ENCODE peak calls at places on chromosomes 3 and 15, in nine cellular contexts. One of them, this sample, is unnamed.

GRCh38 chr15:48566669-48567068 is 78.8 kb downstream of the FBN1 start:
- DNase-seq in foreskin keratinocyte: no peak
- DNase-seq in RWPE1: no peak
- DNase-seq in dorsolateral prefrontal cortex: no peak
- DNase-seq in tibial nerve: no peak
- DNase-seq in lower lobe of right lung: no peak
- DNase-seq in AG04450: no peak
- DNase-seq in fibroblast of lung: peak
- DNase-seq in GM23338: peak
- DNase-seq in this sample: no peak

GRCh38 chr15:72852268-72852667 is 68.7 kb upstream of the ADPGK start:
- DNase-seq in tibial nerve: no peak
- DNase-seq in fibroblast of lung: no peak
- DNase-seq in lower lobe of right lung: no peak
- DNase-seq in foreskin keratinocyte: no peak
- DNase-seq in GM23338: no peak
- DNase-seq in RWPE1: no peak
- DNase-seq in dorsolateral prefrontal cortex: no peak
- DNase-seq in AG04450: no peak
- DNase-seq in this sample: no peak

GRCh38 chr15:35738370-35738769 is 192.4 kb upstream of the DPH6 start:
- DNase-seq in tibial nerve: no peak
- DNase-seq in lower lobe of right lung: no peak
- DNase-seq in AG04450: no peak
- DNase-seq in GM23338: peak
- DNase-seq in dorsolateral prefrontal cortex: no peak
- DNase-seq in RWPE1: no peak
- DNase-seq in fibroblast of lung: peak
- DNase-seq in foreskin keratinocyte: peak
- DNase-seq in this sample: no peak

GRCh38 chr3:150410311-150411105 is 2.4 kb downstream of the TSC22D2 start:
- DNase-seq in fibroblast of lung: no peak
- DNase-seq in lower lobe of right lung: peak
- DNase-seq in foreskin keratinocyte: peak
- DNase-seq in RWPE1: no peak
- DNase-seq in GM23338: peak
- DNase-seq in dorsolateral prefrontal cortex: peak
- DNase-seq in AG04450: no peak
- DNase-seq in tibial nerve: no peak
- DNase-seq in this sample: peak

GRCh38 chr3:7707192-7707591 is 794.4 kb upstream of the LMCD1 start:
- DNase-seq in tibial nerve: no peak
- DNase-seq in foreskin keratinocyte: no peak
- DNase-seq in dorsolateral prefrontal cortex: no peak
- DNase-seq in AG04450: no peak
- DNase-seq in RWPE1: no peak
- DNase-seq in GM23338: no peak
- DNase-seq in fibroblast of lung: no peak
- DNase-seq in lower lobe of right lung: peak
- DNase-seq in this sample: no peak

GRCh38 chr15:62452656-62453055 is 287.6 kb upstream of the C2CD4B start:
- DNase-seq in lower lobe of right lung: no peak
- DNase-seq in GM23338: no peak
- DNase-seq in tibial nerve: no peak
- DNase-seq in dorsolateral prefrontal cortex: no peak
- DNase-seq in fibroblast of lung: no peak
- DNase-seq in RWPE1: no peak
- DNase-seq in foreskin keratinocyte: no peak
- DNase-seq in AG04450: no peak
- DNase-seq in this sample: no peak

GRCh38 chr3:94004301-94004910 is 24.0 kb downstream of the STX19 start:
- DNase-seq in lower lobe of right lung: no peak
- DNase-seq in RWPE1: peak
- DNase-seq in foreskin keratinocyte: peak
- DNase-seq in GM23338: peak
- DNase-seq in fibroblast of lung: peak
- DNase-seq in tibial nerve: no peak
- DNase-seq in dorsolateral prefrontal cortex: no peak
- DNase-seq in AG04450: peak
- DNase-seq in this sample: no peak

GRCh38 chr3:195394700-195395099 is 48.1 kb downstream of the ACAP2 start:
- DNase-seq in lower lobe of right lung: no peak
- DNase-seq in foreskin keratinocyte: no peak
- DNase-seq in AG04450: peak
- DNase-seq in dorsolateral prefrontal cortex: no peak
- DNase-seq in fibroblast of lung: peak
- DNase-seq in tibial nerve: no peak
- DNase-seq in RWPE1: no peak
- DNase-seq in GM23338: peak
- DNase-seq in this sample: no peak

GRCh38 chr3:136904746-136905145 is 42.7 kb downstream of the NCK1 start:
- DNase-seq in GM23338: no peak
- DNase-seq in lower lobe of right lung: no peak
- DNase-seq in fibroblast of lung: no peak
- DNase-seq in tibial nerve: no peak
- DNase-seq in AG04450: no peak
- DNase-seq in foreskin keratinocyte: no peak
- DNase-seq in dorsolateral prefrontal cortex: no peak
- DNase-seq in RWPE1: no peak
- DNase-seq in this sample: no peak

GRCh38 chr3:72930754-72931153 is 42.9 kb downstream of the GXYLT2 start:
- DNase-seq in tibial nerve: no peak
- DNase-seq in GM23338: no peak
- DNase-seq in RWPE1: no peak
- DNase-seq in fibroblast of lung: no peak
- DNase-seq in AG04450: no peak
- DNase-seq in lower lobe of right lung: no peak
- DNase-seq in foreskin keratinocyte: no peak
- DNase-seq in dorsolateral prefrontal cortex: no peak
- DNase-seq in this sample: no peak

GRCh38 chr3:52299815-52300611 is 12.4 kb downstream of the GLYCTK start:
- DNase-seq in GM23338: peak
- DNase-seq in AG04450: no peak
- DNase-seq in foreskin keratinocyte: peak
- DNase-seq in fibroblast of lung: no peak
- DNase-seq in RWPE1: no peak
- DNase-seq in dorsolateral prefrontal cortex: no peak
- DNase-seq in lower lobe of right lung: peak
- DNase-seq in tibial nerve: no peak
- DNase-seq in this sample: peak

GRCh38 chr3:52295809-52296208 is 8.2 kb downstream of the GLYCTK start:
- DNase-seq in tibial nerve: no peak
- DNase-seq in RWPE1: no peak
- DNase-seq in fibroblast of lung: no peak
- DNase-seq in dorsolateral prefrontal cortex: no peak
- DNase-seq in AG04450: no peak
- DNase-seq in lower lobe of right lung: peak
- DNase-seq in foreskin keratinocyte: no peak
- DNase-seq in GM23338: no peak
- DNase-seq in this sample: no peak

GRCh38 chr3:52299247-52299657 is 11.6 kb downstream of the GLYCTK start:
- DNase-seq in tibial nerve: no peak
- DNase-seq in foreskin keratinocyte: no peak
- DNase-seq in fibroblast of lung: no peak
- DNase-seq in dorsolateral prefrontal cortex: no peak
- DNase-seq in AG04450: no peak
- DNase-seq in RWPE1: no peak
- DNase-seq in GM23338: peak
- DNase-seq in lower lobe of right lung: no peak
- DNase-seq in this sample: no peak

GRCh38 chr3:52298147-52299098 is 10.8 kb downstream of the GLYCTK start:
- DNase-seq in lower lobe of right lung: no peak
- DNase-seq in tibial nerve: no peak
- DNase-seq in AG04450: no peak
- DNase-seq in foreskin keratinocyte: no peak
- DNase-seq in RWPE1: no peak
- DNase-seq in GM23338: peak
- DNase-seq in dorsolateral prefrontal cortex: no peak
- DNase-seq in fibroblast of lung: no peak
- DNase-seq in this sample: no peak

GRCh38 chr3:52297242-52298146 is 9.9 kb downstream of the GLYCTK start:
- DNase-seq in lower lobe of right lung: no peak
- DNase-seq in dorsolateral prefrontal cortex: no peak
- DNase-seq in AG04450: no peak
- DNase-seq in foreskin keratinocyte: no peak
- DNase-seq in RWPE1: no peak
- DNase-seq in GM23338: no peak
- DNase-seq in tibial nerve: no peak
- DNase-seq in fibroblast of lung: no peak
- DNase-seq in this sample: no peak
- TF ChIP-seq CTCF in lower lobe of right lung: no peak
- TF ChIP-seq CTCF in dorsolateral prefrontal cortex: no peak
- TF ChIP-seq CTCF in AG04450: no peak
- TF ChIP-seq CTCF in foreskin keratinocyte: no peak
- TF ChIP-seq CTCF in RWPE1: no peak
- TF ChIP-seq CTCF in GM23338: no peak
- TF ChIP-seq CTCF in tibial nerve: no peak
- TF ChIP-seq CTCF in fibroblast of lung: no peak
- TF ChIP-seq CTCF in this sample: no peak

DNA sequence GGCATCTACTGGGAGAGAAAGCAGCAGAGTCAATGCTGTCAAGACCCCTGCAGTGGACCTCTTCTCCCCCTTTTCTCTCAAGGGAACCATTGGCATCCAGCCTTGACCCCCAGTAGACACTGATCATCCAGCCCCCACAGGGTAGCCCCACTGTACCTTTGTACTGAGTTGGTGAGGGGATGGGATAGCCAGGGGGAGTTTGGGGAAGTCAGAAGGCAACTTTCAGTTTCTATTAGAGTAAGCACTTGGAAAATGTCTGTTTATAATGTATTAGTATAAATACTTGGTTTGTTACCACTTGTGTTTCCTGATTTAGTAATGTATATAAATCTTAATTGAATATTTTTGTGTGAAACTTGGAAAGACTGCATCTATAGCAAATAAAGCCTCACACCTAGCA is 24.9 kb downstream of the DAG1 start:
- DNase-seq in AG04450: no peak
- DNase-seq in tibial nerve: no peak
- DNase-seq in fibroblast of lung: no peak
- DNase-seq in RWPE1: no peak
- DNase-seq in lower lobe of right lung: no peak
- DNase-seq in GM23338: no peak
- DNase-seq in dorsolateral prefrontal cortex: no peak
- DNase-seq in foreskin keratinocyte: no peak
- DNase-seq in this sample: no peak
- H3K27ac ChIP-seq in AG04450: no peak
- H3K27ac ChIP-seq in tibial nerve: peak
- H3K27ac ChIP-seq in fibroblast of lung: no peak
- H3K27ac ChIP-seq in RWPE1: no peak
- H3K27ac ChIP-seq in lower lobe of right lung: no peak
- H3K27ac ChIP-seq in GM23338: no peak
- H3K27ac ChIP-seq in dorsolateral prefrontal cortex: no peak
- H3K27ac ChIP-seq in foreskin keratinocyte: no peak
- H3K27ac ChIP-seq in this sample: no peak

DNA sequence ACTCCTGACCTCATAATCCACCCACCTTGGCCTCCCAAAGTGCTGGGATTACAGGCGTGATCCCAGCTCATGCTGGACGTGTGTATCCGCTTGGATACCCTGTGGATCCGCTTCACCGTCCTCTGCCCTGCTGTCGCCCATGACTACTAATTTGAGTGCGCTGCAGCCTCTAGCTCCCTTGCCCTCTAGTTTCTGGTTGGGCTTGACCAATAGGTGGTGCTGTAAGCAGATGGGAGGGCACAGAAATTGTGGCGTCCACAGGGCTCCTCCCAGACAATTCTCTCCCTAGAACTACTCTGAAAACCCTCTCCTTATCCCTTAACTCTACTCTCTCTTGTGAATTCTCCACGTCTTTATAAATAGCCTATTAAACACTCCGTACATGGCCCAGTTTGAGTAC is 36.2 kb downstream of the ZPLD1 start:
- DNase-seq in tibial nerve: no peak
- DNase-seq in dorsolateral prefrontal cortex: no peak
- DNase-seq in fibroblast of lung: no peak
- DNase-seq in foreskin keratinocyte: no peak
- DNase-seq in AG04450: no peak
- DNase-seq in RWPE1: no peak
- DNase-seq in GM23338: peak
- DNase-seq in lower lobe of right lung: no peak
- DNase-seq in this sample: no peak
- TF ChIP-seq CTCF in tibial nerve: no peak
- TF ChIP-seq CTCF in dorsolateral prefrontal cortex: no peak
- TF ChIP-seq CTCF in fibroblast of lung: peak
- TF ChIP-seq CTCF in foreskin keratinocyte: peak
- TF ChIP-seq CTCF in AG04450: no peak
- TF ChIP-seq CTCF in RWPE1: no peak
- TF ChIP-seq CTCF in GM23338: peak
- TF ChIP-seq CTCF in lower lobe of right lung: no peak
- TF ChIP-seq CTCF in this sample: no peak

GRCh38 chr3:194287392-194287791 is 63.7 kb downstream of the CPN2 start:
- DNase-seq in foreskin keratinocyte: no peak
- DNase-seq in fibroblast of lung: no peak
- DNase-seq in AG04450: no peak
- DNase-seq in RWPE1: no peak
- DNase-seq in tibial nerve: no peak
- DNase-seq in lower lobe of right lung: no peak
- DNase-seq in GM23338: no peak
- DNase-seq in dorsolateral prefrontal cortex: peak
- DNase-seq in this sample: no peak
- H3K27ac ChIP-seq in foreskin keratinocyte: no peak
- H3K27ac ChIP-seq in fibroblast of lung: no peak
- H3K27ac ChIP-seq in AG04450: no peak
- H3K27ac ChIP-seq in RWPE1: no peak
- H3K27ac ChIP-seq in tibial nerve: no peak
- H3K27ac ChIP-seq in lower lobe of right lung: no peak
- H3K27ac ChIP-seq in GM23338: peak
- H3K27ac ChIP-seq in dorsolateral prefrontal cortex: no peak
- H3K27ac ChIP-seq in this sample: no peak

GRCh38 chr3:12948891-12949711 is 107.7 kb upstream of the RPL32 start:
- DNase-seq in foreskin keratinocyte: peak
- DNase-seq in dorsolateral prefrontal cortex: no peak
- DNase-seq in GM23338: no peak
- DNase-seq in lower lobe of right lung: peak
- DNase-seq in RWPE1: no peak
- DNase-seq in tibial nerve: no peak
- DNase-seq in fibroblast of lung: peak
- DNase-seq in AG04450: no peak
- DNase-seq in this sample: peak
- TF ChIP-seq CTCF in foreskin keratinocyte: peak
- TF ChIP-seq CTCF in dorsolateral prefrontal cortex: no peak
- TF ChIP-seq CTCF in GM23338: no peak
- TF ChIP-seq CTCF in lower lobe of right lung: peak
- TF ChIP-seq CTCF in RWPE1: no peak
- TF ChIP-seq CTCF in tibial nerve: no peak
- TF ChIP-seq CTCF in fibroblast of lung: peak
- TF ChIP-seq CTCF in AG04450: no peak
- TF ChIP-seq CTCF in this sample: no peak

DNA sequence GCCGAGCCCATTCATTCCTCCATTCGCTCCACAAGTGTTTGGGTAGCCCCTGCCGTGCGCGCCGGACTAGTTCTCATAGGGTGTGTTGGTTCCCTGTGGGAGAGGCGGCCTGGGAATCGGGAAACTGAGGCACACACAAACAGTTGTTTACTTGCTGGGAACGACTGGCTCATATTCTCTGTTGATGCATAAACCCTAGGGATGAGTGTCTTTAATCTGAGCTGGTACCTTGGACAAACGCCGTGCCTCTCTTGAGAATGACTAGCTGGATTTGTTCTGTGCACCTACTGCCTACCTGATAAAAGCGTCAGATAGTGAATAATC is 737 bp downstream of the DNAJA4 start:
- DNase-seq in RWPE1: no peak
- DNase-seq in tibial nerve: no peak
- DNase-seq in lower lobe of right lung: no peak
- DNase-seq in dorsolateral prefrontal cortex: no peak
- DNase-seq in GM23338: no peak
- DNase-seq in foreskin keratinocyte: no peak
- DNase-seq in AG04450: no peak
- DNase-seq in fibroblast of lung: no peak
- DNase-seq in this sample: no peak
- H3K27ac ChIP-seq in RWPE1: no peak
- H3K27ac ChIP-seq in tibial nerve: peak
- H3K27ac ChIP-seq in lower lobe of right lung: peak
- H3K27ac ChIP-seq in dorsolateral prefrontal cortex: peak
- H3K27ac ChIP-seq in GM23338: no peak
- H3K27ac ChIP-seq in foreskin keratinocyte: no peak
- H3K27ac ChIP-seq in AG04450: no peak
- H3K27ac ChIP-seq in fibroblast of lung: no peak
- H3K27ac ChIP-seq in this sample: no peak